ENCODE peak calls at places on chromosomes 6 and 20, in nine cellular contexts. One of them, this sample, is unnamed.
A peak's percentile ranks its signal among the peaks of the same experiment; 100 is the strongest.

GRCh38 chr6:42911171-42912021 is 4.5 kb upstream of the PTCRA start:
- DNase-seq in HepG2: no peak
- DNase-seq in uterus: no peak
- DNase-seq in DND-41: no peak
- DNase-seq in body of pancreas: no peak
- DNase-seq in heart left ventricle: no peak
- DNase-seq in PC-3: no peak
- DNase-seq in K562: no peak
- DNase-seq in effector memory CD4-positive, alpha-beta T cell: no peak
- DNase-seq in this sample: no peak

GRCh38 chr6:75023634-75024033 is 182.2 kb downstream of the COL12A1 start:
- DNase-seq in HepG2: no peak
- DNase-seq in uterus: no peak
- DNase-seq in DND-41: no peak
- DNase-seq in body of pancreas: no peak
- DNase-seq in heart left ventricle: no peak
- DNase-seq in PC-3: peak; percentile 13
- DNase-seq in K562: no peak
- DNase-seq in effector memory CD4-positive, alpha-beta T cell: no peak
- DNase-seq in this sample: no peak

GRCh38 chr6:17663203-17663602 is 43.5 kb downstream of the NUP153 start:
- DNase-seq in HepG2: no peak
- DNase-seq in uterus: no peak
- DNase-seq in DND-41: no peak
- DNase-seq in body of pancreas: no peak
- DNase-seq in heart left ventricle: no peak
- DNase-seq in PC-3: no peak
- DNase-seq in K562: no peak
- DNase-seq in effector memory CD4-positive, alpha-beta T cell: no peak
- DNase-seq in this sample: no peak

GRCh38 chr20:51935003-51935358 is 132.7 kb upstream of the SALL4 start:
- DNase-seq in HepG2: no peak
- DNase-seq in uterus: no peak
- DNase-seq in DND-41: no peak
- DNase-seq in body of pancreas: no peak
- DNase-seq in heart left ventricle: no peak
- DNase-seq in PC-3: no peak
- DNase-seq in K562: no peak
- DNase-seq in effector memory CD4-positive, alpha-beta T cell: no peak
- DNase-seq in this sample: no peak

GRCh38 chr20:23800865-23801264 is 25.7 kb downstream of the CST2 start:
- DNase-seq in HepG2: no peak
- DNase-seq in uterus: no peak
- DNase-seq in DND-41: no peak
- DNase-seq in body of pancreas: no peak
- DNase-seq in heart left ventricle: no peak
- DNase-seq in PC-3: no peak
- DNase-seq in K562: no peak
- DNase-seq in effector memory CD4-positive, alpha-beta T cell: no peak
- DNase-seq in this sample: no peak

GRCh38 chr6:105591053-105591452 is 188.2 kb upstream of the PREP start:
- DNase-seq in HepG2: no peak
- DNase-seq in uterus: no peak
- DNase-seq in DND-41: peak; percentile 46
- DNase-seq in body of pancreas: no peak
- DNase-seq in heart left ventricle: no peak
- DNase-seq in PC-3: peak; percentile 53
- DNase-seq in K562: no peak
- DNase-seq in effector memory CD4-positive, alpha-beta T cell: no peak
- DNase-seq in this sample: no peak

GRCh38 chr6:133132583-133132982 is 108.6 kb upstream of the EYA4 start:
- DNase-seq in HepG2: no peak
- DNase-seq in uterus: no peak
- DNase-seq in DND-41: no peak
- DNase-seq in body of pancreas: no peak
- DNase-seq in heart left ventricle: no peak
- DNase-seq in PC-3: no peak
- DNase-seq in K562: no peak
- DNase-seq in effector memory CD4-positive, alpha-beta T cell: no peak
- DNase-seq in this sample: no peak

GRCh38 chr6:137171824-137172733 is 1.4 kb downstream of the IL22RA2 start:
- DNase-seq in HepG2: no peak
- DNase-seq in uterus: no peak
- DNase-seq in DND-41: no peak
- DNase-seq in body of pancreas: no peak
- DNase-seq in heart left ventricle: no peak
- DNase-seq in PC-3: no peak
- DNase-seq in K562: no peak
- DNase-seq in effector memory CD4-positive, alpha-beta T cell: no peak
- DNase-seq in this sample: no peak

GRCh38 chr6:119620846-119621570 is 271.4 kb upstream of the MAN1A1 start:
- DNase-seq in HepG2: no peak
- DNase-seq in uterus: no peak
- DNase-seq in DND-41: no peak
- DNase-seq in body of pancreas: no peak
- DNase-seq in heart left ventricle: no peak
- DNase-seq in PC-3: peak; percentile 89
- DNase-seq in K562: no peak
- DNase-seq in effector memory CD4-positive, alpha-beta T cell: no peak
- DNase-seq in this sample: no peak

GRCh38 chr6:116011520-116011919 is 49.2 kb downstream of the FRK start:
- DNase-seq in HepG2: no peak
- DNase-seq in uterus: no peak
- DNase-seq in DND-41: no peak
- DNase-seq in body of pancreas: no peak
- DNase-seq in heart left ventricle: no peak
- DNase-seq in PC-3: peak; percentile 80
- DNase-seq in K562: no peak
- DNase-seq in effector memory CD4-positive, alpha-beta T cell: no peak
- DNase-seq in this sample: no peak

GRCh38 chr6:82924799-82925535 is 140.7 kb downstream of the UBE3D start:
- DNase-seq in HepG2: no peak
- DNase-seq in uterus: no peak
- DNase-seq in DND-41: no peak
- DNase-seq in body of pancreas: no peak
- DNase-seq in heart left ventricle: no peak
- DNase-seq in PC-3: no peak
- DNase-seq in K562: no peak
- DNase-seq in effector memory CD4-positive, alpha-beta T cell: no peak
- DNase-seq in this sample: no peak

GRCh38 chr6:35370124-35370741 is 27.9 kb downstream of the PPARD start:
- DNase-seq in HepG2: peak; percentile 65
- DNase-seq in uterus: peak; percentile 52
- DNase-seq in DND-41: peak; percentile 63
- DNase-seq in body of pancreas: peak; percentile 80
- DNase-seq in heart left ventricle: peak; percentile 81
- DNase-seq in PC-3: peak; percentile 94
- DNase-seq in K562: no peak
- DNase-seq in effector memory CD4-positive, alpha-beta T cell: peak; percentile 7
- DNase-seq in this sample: no peak

GRCh38 chr20:24825591-24825990 is 123.5 kb upstream of the CST7 start:
- DNase-seq in HepG2: no peak
- DNase-seq in uterus: no peak
- DNase-seq in DND-41: no peak
- DNase-seq in body of pancreas: no peak
- DNase-seq in heart left ventricle: no peak
- DNase-seq in PC-3: no peak
- DNase-seq in K562: no peak
- DNase-seq in effector memory CD4-positive, alpha-beta T cell: no peak
- DNase-seq in this sample: no peak

GRCh38 chr20:61126369-61127195 is 125.5 kb upstream of the CDH4 start:
- DNase-seq in HepG2: no peak
- DNase-seq in uterus: no peak
- DNase-seq in DND-41: no peak
- DNase-seq in body of pancreas: no peak
- DNase-seq in heart left ventricle: no peak
- DNase-seq in PC-3: no peak
- DNase-seq in K562: no peak
- DNase-seq in effector memory CD4-positive, alpha-beta T cell: no peak
- DNase-seq in this sample: no peak

GRCh38 chr6:111658445-111659154 is 52.9 kb upstream of the TRAF3IP2 start:
- DNase-seq in HepG2: no peak
- DNase-seq in uterus: peak; percentile 43
- DNase-seq in DND-41: no peak
- DNase-seq in body of pancreas: no peak
- DNase-seq in heart left ventricle: no peak
- DNase-seq in PC-3: peak; percentile 47
- DNase-seq in K562: no peak
- DNase-seq in effector memory CD4-positive, alpha-beta T cell: no peak
- DNase-seq in this sample: no peak

GRCh38 chr6:683742-684440 is 9.0 kb downstream of the EXOC2 start:
- DNase-seq in HepG2: no peak
- DNase-seq in uterus: no peak
- DNase-seq in DND-41: peak; percentile 60
- DNase-seq in body of pancreas: no peak
- DNase-seq in heart left ventricle: no peak
- DNase-seq in PC-3: no peak
- DNase-seq in K562: peak; percentile 74
- DNase-seq in effector memory CD4-positive, alpha-beta T cell: no peak
- DNase-seq in this sample: peak; percentile 92

DNA sequence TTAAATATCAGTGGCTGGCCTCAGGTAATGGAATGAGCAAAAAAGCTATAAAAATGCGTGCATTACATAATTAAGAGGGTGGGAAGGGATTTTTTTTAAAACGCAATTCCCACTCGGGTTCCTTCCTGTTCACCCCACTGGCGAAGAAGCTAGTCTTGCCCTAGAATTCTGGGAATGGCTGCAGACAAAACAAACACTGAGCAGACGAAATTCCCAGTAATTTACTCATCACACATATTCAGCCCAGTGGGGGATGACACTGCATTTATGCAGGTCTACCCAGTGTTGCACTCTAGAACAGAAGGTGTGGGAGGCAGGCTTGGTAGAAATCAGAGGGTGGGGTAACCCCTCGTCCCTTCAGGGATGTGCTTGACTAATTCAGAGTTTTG is 2695.0 kb upstream of the DEFB115 start:
- DNase-seq in HepG2: no peak
- DNase-seq in uterus: no peak
- DNase-seq in DND-41: no peak
- DNase-seq in body of pancreas: no peak
- DNase-seq in heart left ventricle: no peak
- DNase-seq in PC-3: peak; percentile 52
- DNase-seq in K562: peak; percentile 6
- DNase-seq in effector memory CD4-positive, alpha-beta T cell: no peak
- DNase-seq in this sample: no peak
- H3K9me3 ChIP-seq in HepG2: peaks cover 48% of the 10 kb centered on the region
- H3K9me3 ChIP-seq in uterus: no peaks in the 10 kb centered on the region
- H3K9me3 ChIP-seq in DND-41: no peaks in the 10 kb centered on the region
- H3K9me3 ChIP-seq in body of pancreas: no peaks in the 10 kb centered on the region
- H3K9me3 ChIP-seq in heart left ventricle: no peaks in the 10 kb centered on the region
- H3K9me3 ChIP-seq in PC-3: peaks cover 10% of the 10 kb centered on the region
- H3K9me3 ChIP-seq in K562: no peaks in the 10 kb centered on the region
- H3K9me3 ChIP-seq in effector memory CD4-positive, alpha-beta T cell: no peaks in the 10 kb centered on the region
- H3K9me3 ChIP-seq in this sample: no peaks in the 10 kb centered on the region

GRCh38 chr6:109222848-109223247 is 127.5 kb downstream of the CEP57L1 start:
- DNase-seq in HepG2: no peak
- DNase-seq in uterus: no peak
- DNase-seq in DND-41: no peak
- DNase-seq in body of pancreas: no peak
- DNase-seq in heart left ventricle: no peak
- DNase-seq in PC-3: no peak
- DNase-seq in K562: no peak
- DNase-seq in effector memory CD4-positive, alpha-beta T cell: no peak
- DNase-seq in this sample: no peak
- H3K27ac ChIP-seq in HepG2: no peak overlapping the region
- H3K27ac ChIP-seq in uterus: no peak overlapping the region
- H3K27ac ChIP-seq in DND-41: no peak overlapping the region
- H3K27ac ChIP-seq in body of pancreas: no peak overlapping the region
- H3K27ac ChIP-seq in heart left ventricle: no peak overlapping the region
- H3K27ac ChIP-seq in PC-3: no peak overlapping the region
- H3K27ac ChIP-seq in K562: no peak overlapping the region
- H3K27ac ChIP-seq in effector memory CD4-positive, alpha-beta T cell: no peak overlapping the region
- H3K27ac ChIP-seq in this sample: no peak overlapping the region

GRCh38 chr6:108031968-108032367 is 42.6 kb downstream of the OSTM1 start:
- DNase-seq in HepG2: no peak
- DNase-seq in uterus: no peak
- DNase-seq in DND-41: no peak
- DNase-seq in body of pancreas: peak; percentile 86
- DNase-seq in heart left ventricle: no peak
- DNase-seq in PC-3: no peak
- DNase-seq in K562: no peak
- DNase-seq in effector memory CD4-positive, alpha-beta T cell: no peak
- DNase-seq in this sample: no peak

GRCh38 chr6:108039681-108040080 is 34.9 kb downstream of the OSTM1 start:
- DNase-seq in HepG2: no peak
- DNase-seq in uterus: no peak
- DNase-seq in DND-41: no peak
- DNase-seq in body of pancreas: no peak
- DNase-seq in heart left ventricle: no peak
- DNase-seq in PC-3: no peak
- DNase-seq in K562: no peak
- DNase-seq in effector memory CD4-positive, alpha-beta T cell: no peak
- DNase-seq in this sample: no peak

GRCh38 chr6:108036884-108037283 is 37.7 kb downstream of the OSTM1 start:
- DNase-seq in HepG2: no peak
- DNase-seq in uterus: no peak
- DNase-seq in DND-41: no peak
- DNase-seq in body of pancreas: no peak
- DNase-seq in heart left ventricle: no peak
- DNase-seq in PC-3: no peak
- DNase-seq in K562: no peak
- DNase-seq in effector memory CD4-positive, alpha-beta T cell: no peak
- DNase-seq in this sample: no peak
- H3K4me3 ChIP-seq in HepG2: no peak overlapping the region
- H3K4me3 ChIP-seq in uterus: no peak overlapping the region
- H3K4me3 ChIP-seq in DND-41: no peak overlapping the region
- H3K4me3 ChIP-seq in body of pancreas: no peak overlapping the region
- H3K4me3 ChIP-seq in heart left ventricle: no peak overlapping the region
- H3K4me3 ChIP-seq in PC-3: no peak overlapping the region
- H3K4me3 ChIP-seq in K562: no peak overlapping the region
- H3K4me3 ChIP-seq in effector memory CD4-positive, alpha-beta T cell: no peak overlapping the region
- H3K4me3 ChIP-seq in this sample: no peak overlapping the region

GRCh38 chr20:59680148-59680650 is 75.9 kb downstream of the PHACTR3 start:
- DNase-seq in HepG2: no peak
- DNase-seq in uterus: no peak
- DNase-seq in DND-41: no peak
- DNase-seq in body of pancreas: no peak
- DNase-seq in heart left ventricle: no peak
- DNase-seq in PC-3: no peak
- DNase-seq in K562: no peak
- DNase-seq in effector memory CD4-positive, alpha-beta T cell: no peak
- DNase-seq in this sample: no peak

GRCh38 chr20:59683181-59683580 is 78.8 kb downstream of the PHACTR3 start:
- DNase-seq in HepG2: no peak
- DNase-seq in uterus: no peak
- DNase-seq in DND-41: no peak
- DNase-seq in body of pancreas: no peak
- DNase-seq in heart left ventricle: no peak
- DNase-seq in PC-3: no peak
- DNase-seq in K562: no peak
- DNase-seq in effector memory CD4-positive, alpha-beta T cell: no peak
- DNase-seq in this sample: no peak

GRCh38 chr20:59680852-59681251 is 76.5 kb downstream of the PHACTR3 start:
- DNase-seq in HepG2: no peak
- DNase-seq in uterus: no peak
- DNase-seq in DND-41: no peak
- DNase-seq in body of pancreas: no peak
- DNase-seq in heart left ventricle: no peak
- DNase-seq in PC-3: no peak
- DNase-seq in K562: no peak
- DNase-seq in effector memory CD4-positive, alpha-beta T cell: no peak
- DNase-seq in this sample: no peak

GRCh38 chr20:59684685-59685212 is 80.4 kb downstream of the PHACTR3 start:
- DNase-seq in HepG2: no peak
- DNase-seq in uterus: no peak
- DNase-seq in DND-41: no peak
- DNase-seq in body of pancreas: no peak
- DNase-seq in heart left ventricle: no peak
- DNase-seq in PC-3: no peak
- DNase-seq in K562: no peak
- DNase-seq in effector memory CD4-positive, alpha-beta T cell: no peak
- DNase-seq in this sample: no peak

GRCh38 chr20:59682603-59683002 is 78.3 kb downstream of the PHACTR3 start:
- DNase-seq in HepG2: no peak
- DNase-seq in uterus: no peak
- DNase-seq in DND-41: no peak
- DNase-seq in body of pancreas: no peak
- DNase-seq in heart left ventricle: no peak
- DNase-seq in PC-3: no peak
- DNase-seq in K562: no peak
- DNase-seq in effector memory CD4-positive, alpha-beta T cell: no peak
- DNase-seq in this sample: no peak
- H3K9me3 ChIP-seq in HepG2: peaks cover 12% of the 10 kb centered on the region
- H3K9me3 ChIP-seq in uterus: no peaks in the 10 kb centered on the region
- H3K9me3 ChIP-seq in DND-41: no peaks in the 10 kb centered on the region
- H3K9me3 ChIP-seq in body of pancreas: no peaks in the 10 kb centered on the region
- H3K9me3 ChIP-seq in heart left ventricle: no peaks in the 10 kb centered on the region
- H3K9me3 ChIP-seq in PC-3: no peaks in the 10 kb centered on the region
- H3K9me3 ChIP-seq in K562: no peaks in the 10 kb centered on the region
- H3K9me3 ChIP-seq in effector memory CD4-positive, alpha-beta T cell: no peaks in the 10 kb centered on the region
- H3K9me3 ChIP-seq in this sample: no peaks in the 10 kb centered on the region

This sample was measured in WERI-Rb-1.